ENCODE peak calls at places on chromosomes 5 and 9, in six cellular contexts. One of them, this sample, is unnamed.

GRCh38 chr5:151383011-151383410 is 35.7 kb upstream of the SLC36A2 start:
- DNase-seq in trophoblast cell: peak; percentile 17
- DNase-seq in left ventricle myocardium inferior: no peak
- DNase-seq in WERI-Rb-1: no peak
- DNase-seq in EH: no peak
- DNase-seq in CD4-positive, CD25-positive, alpha-beta regulatory T cell: no peak
- DNase-seq in this sample: no peak

GRCh38 chr5:34957857-34958690 is 28.7 kb downstream of the DNAJC21 start:
- DNase-seq in CD4-positive, CD25-positive, alpha-beta regulatory T cell: peak; percentile 20
- DNase-seq in EH: peak; percentile 46
- DNase-seq in trophoblast cell: peak; percentile 46
- DNase-seq in left ventricle myocardium inferior: no peak
- DNase-seq in WERI-Rb-1: peak; percentile 23
- DNase-seq in this sample: peak; percentile 17

GRCh38 chr5:129903466-129904101 is 681 bp upstream of the CHSY3 start:
- DNase-seq in trophoblast cell: no peak
- DNase-seq in CD4-positive, CD25-positive, alpha-beta regulatory T cell: no peak
- DNase-seq in left ventricle myocardium inferior: no peak
- DNase-seq in WERI-Rb-1: no peak
- DNase-seq in EH: no peak
- DNase-seq in this sample: no peak

GRCh38 chr5:1594336-1595106 is 70.8 kb upstream of the LPCAT1 start:
- DNase-seq in trophoblast cell: peak; percentile 40
- DNase-seq in CD4-positive, CD25-positive, alpha-beta regulatory T cell: peak; percentile 60
- DNase-seq in EH: peak; percentile 48
- DNase-seq in left ventricle myocardium inferior: peak; percentile 80
- DNase-seq in WERI-Rb-1: peak; percentile 83
- DNase-seq in this sample: peak; percentile 92

GRCh38 chr5:171757853-171758535 is 27.6 kb upstream of the SMIM23 start:
- DNase-seq in EH: peak; percentile 91
- DNase-seq in left ventricle myocardium inferior: no peak
- DNase-seq in CD4-positive, CD25-positive, alpha-beta regulatory T cell: no peak
- DNase-seq in trophoblast cell: peak; percentile 86
- DNase-seq in WERI-Rb-1: no peak
- DNase-seq in this sample: no peak

GRCh38 chr5:43150748-43151147 is 30.0 kb downstream of the ZNF131 start:
- DNase-seq in EH: no peak
- DNase-seq in WERI-Rb-1: peak; percentile 69
- DNase-seq in CD4-positive, CD25-positive, alpha-beta regulatory T cell: no peak
- DNase-seq in trophoblast cell: no peak
- DNase-seq in left ventricle myocardium inferior: no peak
- DNase-seq in this sample: peak; percentile 46

GRCh38 chr5:94288937-94289336 is 329.5 kb downstream of the KIAA0825 start:
- DNase-seq in trophoblast cell: no peak
- DNase-seq in WERI-Rb-1: no peak
- DNase-seq in EH: peak; percentile 61
- DNase-seq in CD4-positive, CD25-positive, alpha-beta regulatory T cell: no peak
- DNase-seq in left ventricle myocardium inferior: no peak
- DNase-seq in this sample: no peak

GRCh38 chr9:70085241-70085640 is 41.6 kb downstream of the MAMDC2 start:
- DNase-seq in EH: peak; percentile 64
- DNase-seq in trophoblast cell: peak; percentile 32
- DNase-seq in left ventricle myocardium inferior: no peak
- DNase-seq in WERI-Rb-1: peak; percentile 88
- DNase-seq in CD4-positive, CD25-positive, alpha-beta regulatory T cell: no peak
- DNase-seq in this sample: peak; percentile 70

GRCh38 chr9:3676766-3677165 is 151.0 kb upstream of the RFX3 start:
- DNase-seq in left ventricle myocardium inferior: no peak
- DNase-seq in CD4-positive, CD25-positive, alpha-beta regulatory T cell: no peak
- DNase-seq in WERI-Rb-1: no peak
- DNase-seq in trophoblast cell: peak; percentile 85
- DNase-seq in EH: no peak
- DNase-seq in this sample: no peak

GRCh38 chr5:1161108-1161831 is 40.1 kb upstream of the SLC6A19 start:
- DNase-seq in left ventricle myocardium inferior: no peak
- DNase-seq in WERI-Rb-1: no peak
- DNase-seq in EH: no peak
- DNase-seq in CD4-positive, CD25-positive, alpha-beta regulatory T cell: no peak
- DNase-seq in trophoblast cell: peak; percentile 3
- DNase-seq in this sample: no peak

GRCh38 chr5:132283423-132284043 is 10.7 kb upstream of the SLC22A4 start:
- DNase-seq in trophoblast cell: peak; percentile 72
- DNase-seq in CD4-positive, CD25-positive, alpha-beta regulatory T cell: no peak
- DNase-seq in left ventricle myocardium inferior: no peak
- DNase-seq in EH: peak; percentile 69
- DNase-seq in WERI-Rb-1: peak; percentile 41
- DNase-seq in this sample: peak; percentile 28

GRCh38 chr5:16507716-16508115 is 42.1 kb upstream of the ZNF622 start:
- DNase-seq in left ventricle myocardium inferior: no peak
- DNase-seq in trophoblast cell: peak; percentile 24
- DNase-seq in CD4-positive, CD25-positive, alpha-beta regulatory T cell: no peak
- DNase-seq in EH: peak; percentile 50
- DNase-seq in WERI-Rb-1: no peak
- DNase-seq in this sample: no peak

GRCh38 chr9:136808781-136809158 is 1.0 kb downstream of the RABL6 start:
- DNase-seq in EH: peak; percentile 56
- DNase-seq in trophoblast cell: peak; percentile 61
- DNase-seq in left ventricle myocardium inferior: no peak
- DNase-seq in CD4-positive, CD25-positive, alpha-beta regulatory T cell: peak; percentile 10
- DNase-seq in WERI-Rb-1: no peak
- DNase-seq in this sample: no peak

GRCh38 chr9:134501266-134502181 is 140.1 kb upstream of the COL5A1 start:
- DNase-seq in WERI-Rb-1: no peak
- DNase-seq in EH: no peak
- DNase-seq in left ventricle myocardium inferior: peak; percentile 12
- DNase-seq in CD4-positive, CD25-positive, alpha-beta regulatory T cell: no peak
- DNase-seq in trophoblast cell: no peak
- DNase-seq in this sample: no peak

GRCh38 chr5:141419074-141419880 is 1.6 kb upstream of the PCDHGA11 start:
- DNase-seq in trophoblast cell: no peak
- DNase-seq in left ventricle myocardium inferior: no peak
- DNase-seq in WERI-Rb-1: no peak
- DNase-seq in CD4-positive, CD25-positive, alpha-beta regulatory T cell: no peak
- DNase-seq in EH: no peak
- DNase-seq in this sample: no peak

GRCh38 chr5:138180183-138180782 is 1.4 kb downstream of the KIF20A start:
- DNase-seq in left ventricle myocardium inferior: no peak
- DNase-seq in WERI-Rb-1: peak; percentile 22
- DNase-seq in trophoblast cell: peak; percentile 62
- DNase-seq in EH: peak; percentile 78
- DNase-seq in CD4-positive, CD25-positive, alpha-beta regulatory T cell: peak; percentile 81
- DNase-seq in this sample: peak; percentile 77

GRCh38 chr5:168260353-168261211 is 30.9 kb upstream of the WWC1 start:
- DNase-seq in WERI-Rb-1: no peak
- DNase-seq in trophoblast cell: no peak
- DNase-seq in CD4-positive, CD25-positive, alpha-beta regulatory T cell: no peak
- DNase-seq in EH: peak; percentile 8
- DNase-seq in left ventricle myocardium inferior: no peak
- DNase-seq in this sample: no peak

GRCh38 chr5:43019615-43020293 is 20.4 kb downstream of the ANXA2R start:
- DNase-seq in CD4-positive, CD25-positive, alpha-beta regulatory T cell: peak; percentile 98
- DNase-seq in EH: peak; percentile 80
- DNase-seq in WERI-Rb-1: peak; percentile 77
- DNase-seq in left ventricle myocardium inferior: no peak
- DNase-seq in trophoblast cell: peak; percentile 96
- DNase-seq in this sample: peak; percentile 94

GRCh38 chr9:133168432-133168831 is 4.7 kb upstream of the GBGT1 start:
- DNase-seq in EH: peak; percentile 14
- DNase-seq in WERI-Rb-1: no peak
- DNase-seq in left ventricle myocardium inferior: no peak
- DNase-seq in CD4-positive, CD25-positive, alpha-beta regulatory T cell: no peak
- DNase-seq in trophoblast cell: no peak
- DNase-seq in this sample: no peak

GRCh38 chr9:78697653-78698052 is 400.7 kb downstream of the PSAT1 start:
- DNase-seq in trophoblast cell: no peak
- DNase-seq in CD4-positive, CD25-positive, alpha-beta regulatory T cell: no peak
- DNase-seq in WERI-Rb-1: no peak
- DNase-seq in EH: peak; percentile 61
- DNase-seq in left ventricle myocardium inferior: no peak
- DNase-seq in this sample: no peak

GRCh38 chr9:20382460-20383071 is 239.7 kb downstream of the MLLT3 start:
- DNase-seq in CD4-positive, CD25-positive, alpha-beta regulatory T cell: no peak
- DNase-seq in WERI-Rb-1: no peak
- DNase-seq in trophoblast cell: no peak
- DNase-seq in left ventricle myocardium inferior: no peak
- DNase-seq in EH: peak; percentile 77
- DNase-seq in this sample: peak; percentile 30

This sample was measured in NCI-H524.